ENCODE peak calls at places on chromosomes 5 and 9, in four cellular contexts. Z is Panc1, U is T-helper 17 cell, D is PC-9. M is an unnamed sample. For H3K9me3, the result is how much of the 10 kb centered on the place peaks cover.

GRCh38 chr5:83487155-83487554 is 15.6 kb downstream of the VCAN start:
- DNase-seq in Z (no peak), U (no peak), D (no peak), M (no peak)

GRCh38 chr9:111730937-111731567 is 63.7 kb downstream of the SHOC1 start:
- DNase-seq in Z (no peak), U (no peak), D (peak), M (no peak)

GRCh38 chr5:119136666-119137318 is 65.9 kb downstream of the DMXL1 start:
- DNase-seq in Z (no peak), U (no peak), D (no peak), M (peak)

GRCh38 chr9:123267481-123268239 is 726 bp downstream of the STRBP start:
- DNase-seq in Z (no peak), U (no peak), D (peak), M (no peak)

GRCh38 chr5:176848651-176849050 is 38.3 kb downstream of the UNC5A start:
- DNase-seq in Z (no peak), U (no peak), D (no peak), M (peak)

GRCh38 chr5:129094924-129095797 is 612 bp downstream of the ISOC1 start:
- DNase-seq in Z (no peak), U (no peak), D (peak), M (peak)

GRCh38 chr9:32543047-32543446 is 9.1 kb upstream of the SMIM27 start:
- DNase-seq in Z (no peak), U (no peak), D (no peak), M (no peak)

GRCh38 chr9:108811944-108812343 is 43.8 kb downstream of the ACTL7B start:
- DNase-seq in Z (no peak), U (no peak), D (no peak), M (no peak)

GRCh38 chr5:54637654-54638053 is 120.1 kb downstream of the SNX18 start:
- DNase-seq in Z (no peak), U (no peak), D (no peak), M (peak)

GRCh38 chr9:38732849-38733248 is 12.9 kb upstream of the FAM240B start:
- DNase-seq in Z (no peak), U (no peak), D (no peak), M (no peak)

GRCh38 chr5:1515311-1515920 is 8.3 kb downstream of the LPCAT1 start:
- DNase-seq in Z (no peak), U (no peak), D (no peak), M (peak)

GRCh38 chr5:59540366-59540765 is 353.2 kb downstream of the PDE4D start:
- DNase-seq in Z (no peak), U (no peak), D (no peak), M (no peak)

GRCh38 chr5:132392978-132393825 is 23.7 kb downstream of the SLC22A5 start:
- DNase-seq in Z (no peak), U (no peak), D (no peak), M (no peak)

GRCh38 chr5:33277061-33277460 is 163.7 kb upstream of the TARS1 start:
- DNase-seq in Z (no peak), U (no peak), D (no peak), M (no peak)

GRCh38 chr5:14628346-14628745 is 36.2 kb upstream of the OTULIN start:
- DNase-seq in Z (no peak), U (peak), D (peak), M (peak)

GRCh38 chr5:133274597-133274935 is 222.8 kb downstream of the HSPA4 start:
- DNase-seq in Z (no peak), U (no peak), D (no peak), M (no peak)

GRCh38 chr9:123568691-123569342 is 212.8 kb downstream of the CRB2 start:
- DNase-seq in Z (no peak), U (no peak), D (no peak), M (no peak)

GRCh38 chr5:108736855-108737254 is 10.8 kb upstream of the FER start:
- DNase-seq in Z (no peak), U (no peak), D (no peak), M (no peak)

GRCh38 chr5:1555011-1555807 is 31.4 kb upstream of the LPCAT1 start:
- DNase-seq in Z (peak), U (no peak), D (peak), M (no peak)

GRCh38 chr5:124741711-124742496 is 4.5 kb downstream of the ZNF608 start:
- DNase-seq in Z (no peak), U (no peak), D (peak), M (no peak)

GRCh38 chr5:133041910-133042309 is 9.9 kb upstream of the HSPA4 start:
- DNase-seq in Z (no peak), U (no peak), D (no peak), M (no peak)

GRCh38 chr9:131660466-131661405 is 79.1 kb downstream of the RAPGEF1 start:
- DNase-seq in Z (no peak), U (no peak), D (no peak), M (no peak)

GRCh38 chr5:90308787-90309585 is 100.6 kb downstream of the CETN3 start:
- DNase-seq in Z (no peak), U (no peak), D (no peak), M (no peak)

GRCh38 chr9:77475641-77476473 is 172.3 kb downstream of the GNA14 start:
- DNase-seq in Z (no peak), U (no peak), D (no peak), M (no peak)

GRCh38 chr5:74595143-74595915 is 45.2 kb downstream of the ENC1 start:
- DNase-seq in Z (no peak), U (no peak), D (peak), M (no peak)

GRCh38 chr9:36450110-36450732 is 50.2 kb upstream of the RNF38 start:
- DNase-seq in Z (peak), U (no peak), D (peak), M (no peak)

GRCh38 chr5:107572800-107573368 is 97.9 kb downstream of the EFNA5 start:
- DNase-seq in Z (no peak), U (no peak), D (no peak), M (no peak)

GRCh38 chr5:147751-148150 is 43.5 kb upstream of the LRRC14B start:
- DNase-seq in Z (no peak), U (no peak), D (no peak), M (no peak)

GRCh38 chr5:102089883-102090282 is 206.2 kb downstream of the SLCO4C1 start:
- DNase-seq in Z (no peak), U (no peak), D (no peak), M (no peak)

GRCh38 chr9:6646028-6646636 is 603 bp upstream of the GLDC start:
- DNase-seq in Z (no peak), U (no peak), D (no peak), M (no peak)

GRCh38 chr5:142637871-142638270 is 48.0 kb downstream of the FGF1 start:
- DNase-seq in Z (no peak), U (no peak), D (no peak), M (no peak)
- H3K9me3 ChIP-seq in Z (under half), U (under half), D (under half), M (under half)

DNA sequence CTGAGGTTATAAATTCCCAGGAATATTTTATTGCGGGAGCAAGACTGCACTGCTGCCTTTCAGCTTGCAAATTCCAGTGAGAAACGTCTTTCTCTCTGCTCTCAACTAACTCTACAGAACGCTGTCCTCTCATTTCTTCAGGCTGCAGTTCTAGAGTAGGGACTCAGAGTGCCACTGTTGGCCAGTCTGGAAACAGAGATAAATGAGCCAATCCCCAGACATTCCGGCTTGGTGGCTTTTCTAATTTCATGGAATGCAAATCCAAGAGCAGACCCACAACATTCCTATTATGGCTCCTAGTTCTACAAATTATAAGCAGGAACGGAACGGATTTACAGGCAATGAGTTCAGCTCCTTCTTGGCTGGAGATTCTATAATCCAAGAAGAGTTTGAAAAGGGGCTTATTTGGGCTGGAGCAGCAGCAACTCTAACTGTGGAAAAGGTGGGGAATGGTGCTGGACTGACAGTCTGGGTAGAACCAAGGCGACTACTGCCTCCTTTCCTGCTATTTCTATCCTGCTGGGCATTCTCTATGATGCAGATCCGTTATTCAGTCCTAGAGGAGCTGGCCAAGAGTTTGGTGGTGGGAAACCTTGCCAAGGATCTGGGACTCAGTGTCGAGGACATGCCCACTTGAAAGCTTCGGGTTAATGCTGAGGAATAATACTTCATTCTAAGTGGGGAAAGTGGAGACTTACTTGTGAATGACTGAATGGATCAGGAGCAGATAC is 9.3 kb downstream of the PCDHGA12 start:
- DNase-seq in Z (no peak), U (no peak), D (peak), M (no peak)
- H3K9me3 ChIP-seq in Z (under half), U (under half), D (under half), M (under half)

GRCh38 chr5:65418661-65419060 is 63.1 kb downstream of the ADAMTS6 start:
- DNase-seq in Z (no peak), U (no peak), D (no peak), M (no peak)
- H3K9me3 ChIP-seq in Z (under half), U (under half), D (under half), M (under half)

DNA sequence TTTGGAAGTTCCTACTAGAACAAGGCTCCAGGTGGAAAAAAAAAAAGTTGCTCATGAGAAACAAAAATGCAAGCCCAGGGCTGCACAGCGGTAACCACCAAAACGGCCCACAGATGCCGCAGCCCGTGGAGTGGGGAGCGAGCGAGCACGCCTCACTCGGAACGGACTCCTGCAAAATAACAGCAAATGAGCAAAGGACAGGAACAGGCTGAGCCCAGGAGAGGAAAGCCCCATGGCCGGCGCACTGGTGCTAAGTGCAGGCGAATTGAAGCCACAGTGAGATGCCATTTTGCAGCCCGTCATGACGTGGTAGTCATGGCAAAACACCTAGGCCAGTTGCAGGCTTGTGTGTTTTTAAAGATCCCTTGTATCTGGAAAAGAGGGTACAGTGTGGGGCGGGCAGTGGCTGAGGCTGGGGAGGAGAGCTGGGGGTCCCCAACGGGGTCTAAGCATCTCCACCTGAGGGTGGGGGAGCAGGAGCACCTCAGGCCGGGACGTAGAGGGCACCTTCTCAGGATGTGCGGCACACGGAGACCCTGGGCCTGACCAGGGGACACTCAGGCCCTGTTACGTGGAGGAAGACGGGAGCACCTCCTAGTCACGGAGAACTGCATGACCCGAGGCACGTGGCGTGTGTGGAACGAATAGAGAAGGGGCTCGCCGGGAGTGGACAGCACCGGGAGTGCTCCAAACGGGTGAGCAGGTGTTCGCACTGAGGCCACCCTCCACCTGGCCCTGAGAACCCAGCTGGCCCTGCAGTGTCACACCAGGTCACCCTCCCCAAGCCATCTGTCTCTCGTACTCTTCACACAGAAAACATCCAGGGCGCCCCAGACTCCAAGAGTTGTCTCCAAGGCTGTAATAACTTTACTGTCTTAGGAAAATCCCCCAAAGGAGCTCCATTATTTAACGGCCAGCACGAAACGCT is 10.7 kb downstream of the GRM6 start:
- DNase-seq in Z (no peak), U (no peak), D (no peak), M (no peak)
- H3K9me3 ChIP-seq in Z (under half), U (under half), D (under half), M (under half)

GRCh38 chr5:29504411-29504810 is 1689.1 kb upstream of the CDH6 start:
- DNase-seq in Z (no peak), U (no peak), D (no peak), M (no peak)

GRCh38 chr5:29498860-29499259 is 1694.6 kb upstream of the CDH6 start:
- DNase-seq in Z (no peak), U (no peak), D (no peak), M (no peak)

GRCh38 chr5:29498412-29498811 is 1695.1 kb upstream of the CDH6 start:
- DNase-seq in Z (no peak), U (no peak), D (no peak), M (no peak)
- H3K9me3 ChIP-seq in Z (under half), U (under half), D (under half), M (under half)

DNA sequence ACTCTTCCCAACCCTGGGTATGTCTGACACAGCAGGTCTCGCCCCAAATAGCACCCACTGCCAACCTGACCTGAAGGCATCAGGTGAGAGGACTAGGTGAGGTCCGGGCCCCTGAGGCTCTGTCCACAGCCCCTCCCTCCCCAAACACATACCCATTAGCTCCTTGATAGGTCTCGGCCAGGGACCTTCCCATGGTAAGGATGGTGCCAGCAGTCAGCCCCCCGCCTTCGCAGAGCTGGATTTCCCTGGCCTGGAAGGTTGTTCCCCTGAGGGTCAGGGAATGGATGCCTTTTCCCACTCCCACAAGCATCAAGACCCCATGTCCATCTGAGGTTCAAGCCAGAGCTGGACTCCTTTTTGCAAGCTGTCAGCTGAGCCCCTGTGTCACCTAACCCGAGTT is 2.7 kb downstream of the ENHO start:
- DNase-seq in Z (no peak), U (no peak), D (no peak), M (no peak)
- H3K9me3 ChIP-seq in Z (under half), U (under half), D (under half), M (under half)

GRCh38 chr5:9025942-9026341 is 519.9 kb downstream of the SEMA5A start:
- DNase-seq in Z (no peak), U (no peak), D (no peak), M (no peak)

GRCh38 chr5:9015937-9016270 is 530.0 kb downstream of the SEMA5A start:
- DNase-seq in Z (no peak), U (no peak), D (no peak), M (no peak)

GRCh38 chr5:9015250-9015936 is 530.5 kb downstream of the SEMA5A start:
- DNase-seq in Z (no peak), U (no peak), D (no peak), M (no peak)

GRCh38 chr5:9020996-9021395 is 524.9 kb downstream of the SEMA5A start:
- DNase-seq in Z (no peak), U (no peak), D (no peak), M (no peak)
- H3K9me3 ChIP-seq in Z (under half), U (under half), D (under half), M (under half)

GRCh38 chr5:141319202-141319601 is 1.4 kb downstream of the TAF7 start:
- DNase-seq in Z (no peak), U (no peak), D (no peak), M (no peak)
- H3K9me3 ChIP-seq in Z (half or more), U (under half), D (half or more), M (under half)

DNA sequence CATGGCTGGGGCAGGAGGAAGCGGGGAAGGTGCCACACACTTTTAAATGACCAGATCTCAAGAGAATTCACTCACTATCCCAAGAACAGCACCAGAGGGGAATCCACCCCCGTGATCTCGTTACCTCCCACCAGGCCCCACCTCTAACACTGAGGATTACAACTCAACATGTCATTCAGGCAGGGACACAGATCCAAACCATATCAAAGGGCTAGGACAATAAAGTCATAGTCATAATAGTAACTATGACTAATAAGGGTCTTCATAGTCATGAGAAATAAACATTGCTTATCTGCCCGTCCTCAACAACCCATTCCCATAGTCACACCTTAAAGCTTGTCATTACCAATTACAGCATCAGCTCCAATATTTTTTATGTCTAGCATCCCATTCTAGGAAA is 65.3 kb upstream of the SMC2 start:
- DNase-seq in Z (no peak), U (no peak), D (no peak), M (no peak)
- H3K9me3 ChIP-seq in Z (under half), U (under half), D (under half), M (under half)